ENCODE peak calls at places on chromosomes 6 and 20, in five cellular contexts. O is upper lobe of left lung, I is Peyer's patch, P is transverse colon, M is esophagus squamous epithelium. T is an unnamed sample.

GRCh38 chr6:68194846-68195478 is 440.1 kb upstream of the ADGRB3 start:
- DNase-seq in O (no peak), I (no peak), P (no peak), M (no peak), T (no peak)

GRCh38 chr20:992801-993535 is 9.1 kb downstream of the RSPO4 start:
- DNase-seq in O (no peak), I (no peak), P (no peak), M (no peak), T (no peak)

GRCh38 chr6:129609635-129610034 is 100.3 kb downstream of the ARHGAP18 start:
- DNase-seq in O (no peak), I (no peak), P (no peak), M (no peak), T (no peak)

GRCh38 chr6:157428418-157429202 is 47.6 kb downstream of the ZDHHC14 start:
- DNase-seq in O (no peak), I (no peak), P (no peak), M (no peak), T (no peak)

GRCh38 chr20:699811-700338 is 24.3 kb upstream of the SCRT2 start:
- DNase-seq in O (no peak), I (no peak), P (no peak), M (no peak), T (peak; percentile 74)

GRCh38 chr20:63612276-63612931 is 14.5 kb downstream of the GMEB2 start:
- DNase-seq in O (no peak), I (no peak), P (no peak), M (no peak), T (no peak)

GRCh38 chr20:2800590-2801458 is at the start of gene CPXM1:
- DNase-seq in O (no peak), I (no peak), P (no peak), M (no peak), T (no peak)

GRCh38 chr6:72464791-72465691 is 156.8 kb upstream of the KCNQ5 start:
- DNase-seq in O (no peak), I (no peak), P (no peak), M (no peak), T (no peak)

GRCh38 chr6:140845666-140846065 is 1287.1 kb upstream of the GJE1 start:
- DNase-seq in O (no peak), I (no peak), P (no peak), M (no peak), T (no peak)

GRCh38 chr6:5671162-5671561 is 335.6 kb downstream of the NRN1 start:
- DNase-seq in O (no peak), I (no peak), P (no peak), M (no peak), T (no peak)

GRCh38 chr20:18715564-18715963 is 98.0 kb upstream of the SCP2D1 start:
- DNase-seq in O (no peak), I (no peak), P (no peak), M (no peak), T (no peak)

GRCh38 chr20:37727247-37727956 is 33.6 kb downstream of the CTNNBL1 start:
- DNase-seq in O (no peak), I (no peak), P (no peak), M (no peak), T (no peak)

GRCh38 chr6:125099211-125100017 is 54.2 kb upstream of the TPD52L1 start:
- DNase-seq in O (peak; percentile 88), I (peak; percentile 64), P (peak; percentile 61), M (no peak), T (peak; percentile 34)

GRCh38 chr20:14800743-14801425 is 463.5 kb upstream of the FLRT3 start:
- DNase-seq in O (no peak), I (no peak), P (no peak), M (no peak), T (no peak)

GRCh38 chr6:16058188-16058780 is 70.6 kb upstream of the MYLIP start:
- DNase-seq in O (no peak), I (no peak), P (no peak), M (no peak), T (no peak)

GRCh38 chr6:43953794-43954310 is 173.4 kb downstream of the MRPL14 start:
- DNase-seq in O (peak; percentile 41), I (peak; percentile 54), P (no peak), M (no peak), T (peak; percentile 44)

GRCh38 chr20:46025376-46025783 is 3.6 kb upstream of the SLC12A5 start:
- DNase-seq in O (no peak), I (no peak), P (no peak), M (no peak), T (no peak)

GRCh38 chr6:148535976-148536375 is 193.3 kb downstream of the SASH1 start:
- DNase-seq in O (no peak), I (no peak), P (no peak), M (no peak), T (no peak)

GRCh38 chr6:117521785-117522502 is 39.5 kb downstream of the DCBLD1 start:
- DNase-seq in O (no peak), I (no peak), P (no peak), M (no peak), T (no peak)

GRCh38 chr6:108953681-108954080 is 105.5 kb downstream of the ARMC2 start:
- DNase-seq in O (no peak), I (no peak), P (no peak), M (no peak), T (no peak)

GRCh38 chr20:59022754-59023153 is 3.5 kb downstream of the TUBB1 start:
- DNase-seq in O (peak; percentile 59), I (no peak), P (no peak), M (no peak), T (no peak)

GRCh38 chr20:1103751-1104150 is 14.7 kb upstream of the PSMF1 start:
- DNase-seq in O (no peak), I (no peak), P (no peak), M (no peak), T (no peak)

GRCh38 chr6:88115307-88115706 is 50.8 kb downstream of the CNR1 start:
- DNase-seq in O (no peak), I (no peak), P (no peak), M (no peak), T (no peak)

GRCh38 chr6:102474041-102474807 is 1080.7 kb downstream of the GRIK2 start:
- DNase-seq in O (no peak), I (no peak), P (no peak), M (no peak), T (no peak)

GRCh38 chr6:87436435-87436834 is 28.7 kb downstream of the CFAP206 start:
- DNase-seq in O (no peak), I (no peak), P (peak; percentile 38), M (no peak), T (no peak)

GRCh38 chr6:18469486-18469885 is 82.3 kb downstream of the RNF144B start:
- DNase-seq in O (no peak), I (no peak), P (no peak), M (no peak), T (no peak)

GRCh38 chr20:39660251-39660650 is 698.1 kb downstream of the DHX35 start:
- DNase-seq in O (no peak), I (no peak), P (no peak), M (no peak), T (no peak)

GRCh38 chr6:164757451-164757850 is 552.0 kb downstream of the C6orf118 start:
- DNase-seq in O (no peak), I (no peak), P (no peak), M (no peak), T (no peak)

GRCh38 chr6:169899481-169900145 is 148.2 kb downstream of the ERMARD start:
- DNase-seq in O (peak; percentile 56), I (no peak), P (no peak), M (no peak), T (no peak)

GRCh38 chr6:169895926-169896761 is 144.7 kb downstream of the ERMARD start:
- DNase-seq in O (peak; percentile 47), I (no peak), P (no peak), M (no peak), T (no peak)

GRCh38 chr6:169897601-169898358 is 146.4 kb downstream of the ERMARD start:
- DNase-seq in O (peak; percentile 25), I (peak; percentile 26), P (no peak), M (no peak), T (no peak)

GRCh38 chr6:169896826-169897456 is 145.5 kb downstream of the ERMARD start:
- DNase-seq in O (peak; percentile 44), I (peak; percentile 29), P (no peak), M (no peak), T (no peak)

GRCh38 chr6:169898788-169899480 is 147.5 kb downstream of the ERMARD start:
- DNase-seq in O (peak; percentile 58), I (no peak), P (no peak), M (no peak), T (no peak)
- TF ChIP-seq POLR2A in O (no peak), I (no peak), P (no peak), M (no peak), T (no peak)

GRCh38 chr6:2733736-2734480 is 16.8 kb downstream of the MYLK4 start:
- DNase-seq in O (no peak), I (no peak), P (no peak), M (no peak), T (peak; percentile 38)
- H3K27ac ChIP-seq in O (no peak overlapping the region), I (no peak overlapping the region), P (no peak overlapping the region), M (no peak overlapping the region), T (peak overlapping the region; percentile 72)

GRCh38 chr6:52352239-52353008 is 9.5 kb upstream of the PAQR8 start:
- DNase-seq in O (no peak), I (no peak), P (peak; percentile 41), M (no peak), T (no peak)
- TF ChIP-seq POLR2A in O (no peak), I (no peak), P (no peak), M (no peak), T (no peak)

GRCh38 chr6:1099257-1099656 is 212.6 kb upstream of the FOXQ1 start:
- DNase-seq in O (no peak), I (no peak), P (no peak), M (no peak), T (no peak)

GRCh38 chr6:1096967-1097765 is 214.7 kb upstream of the FOXQ1 start:
- DNase-seq in O (peak; percentile 18), I (no peak), P (no peak), M (no peak), T (no peak)

GRCh38 chr6:1089860-1090259 is 222.0 kb upstream of the FOXQ1 start:
- DNase-seq in O (no peak), I (no peak), P (no peak), M (no peak), T (no peak)

GRCh38 chr6:1091905-1092304 is 220.0 kb upstream of the FOXQ1 start:
- DNase-seq in O (no peak), I (no peak), P (no peak), M (no peak), T (no peak)

GRCh38 chr6:1094306-1094705 is 217.6 kb upstream of the FOXQ1 start:
- DNase-seq in O (no peak), I (no peak), P (no peak), M (no peak), T (no peak)
- H3K27ac ChIP-seq in O (no peak overlapping the region), I (no peak overlapping the region), P (no peak overlapping the region), M (peak overlapping the region; percentile 22), T (no peak overlapping the region)

T was measured in gastrocnemius medialis.